ENCODE peak calls at places on chromosomes 2 and 18, in five cellular contexts. One of them, this sample, is unnamed.

GRCh38 chr2:36568533-36569246 is 29.3 kb downstream of the FEZ2 start:
- DNase-seq in MM.1S: no peak
- DNase-seq in PC-3: peak
- DNase-seq in thyroid gland: no peak
- DNase-seq in A673: peak
- DNase-seq in this sample: no peak

GRCh38 chr18:987325-988186 is 82.9 kb downstream of the ADCYAP1 start:
- DNase-seq in A673: no peak
- DNase-seq in thyroid gland: no peak
- DNase-seq in MM.1S: no peak
- DNase-seq in PC-3: peak
- DNase-seq in this sample: no peak

GRCh38 chr2:120566331-120567035 is 169.2 kb upstream of the GLI2 start:
- DNase-seq in MM.1S: no peak
- DNase-seq in PC-3: no peak
- DNase-seq in thyroid gland: peak
- DNase-seq in A673: no peak
- DNase-seq in this sample: no peak

GRCh38 chr2:216306868-216307267 is 65.4 kb downstream of the MARCHF4 start:
- DNase-seq in PC-3: no peak
- DNase-seq in A673: no peak
- DNase-seq in thyroid gland: peak
- DNase-seq in MM.1S: no peak
- DNase-seq in this sample: no peak

GRCh38 chr2:70664525-70664924 is 103.5 kb downstream of the ADD2 start:
- DNase-seq in PC-3: no peak
- DNase-seq in MM.1S: no peak
- DNase-seq in thyroid gland: no peak
- DNase-seq in A673: no peak
- DNase-seq in this sample: no peak

GRCh38 chr2:165795011-165795410 is 964 bp upstream of the GALNT3 start:
- DNase-seq in MM.1S: peak
- DNase-seq in PC-3: peak
- DNase-seq in A673: no peak
- DNase-seq in thyroid gland: no peak
- DNase-seq in this sample: no peak

GRCh38 chr2:99386011-99386410 is 48.8 kb downstream of the EIF5B start:
- DNase-seq in PC-3: peak
- DNase-seq in A673: no peak
- DNase-seq in thyroid gland: no peak
- DNase-seq in MM.1S: no peak
- DNase-seq in this sample: no peak

GRCh38 chr18:45506951-45507350 is 108.3 kb upstream of the SLC14A2 start:
- DNase-seq in A673: no peak
- DNase-seq in MM.1S: no peak
- DNase-seq in thyroid gland: no peak
- DNase-seq in PC-3: no peak
- DNase-seq in this sample: no peak

DNA sequence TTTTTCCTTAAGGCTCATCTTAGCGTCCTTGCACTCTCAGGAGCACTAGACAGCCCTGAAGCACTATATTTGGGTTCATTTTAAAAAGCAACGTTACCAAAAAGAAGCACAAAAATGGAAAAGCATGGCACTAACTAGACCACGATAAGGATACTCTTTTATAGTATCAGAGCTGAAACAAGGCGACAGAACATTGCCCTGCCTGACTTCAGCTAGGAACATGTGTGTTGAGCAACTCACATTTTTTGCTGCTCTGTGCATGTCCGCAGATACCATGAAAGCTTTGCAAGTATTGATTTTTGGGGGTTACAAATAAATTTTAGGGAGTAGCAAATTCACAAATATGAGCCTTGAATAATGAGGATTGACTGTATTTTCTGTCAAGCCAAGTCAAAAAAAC is 332.0 kb downstream of the PTPRM start:
- DNase-seq in thyroid gland: no peak
- DNase-seq in PC-3: no peak
- DNase-seq in MM.1S: no peak
- DNase-seq in A673: no peak
- DNase-seq in this sample: no peak
- TF ChIP-seq CTCF in thyroid gland: no peak
- TF ChIP-seq CTCF in PC-3: no peak
- TF ChIP-seq CTCF in MM.1S: no peak
- TF ChIP-seq CTCF in A673: no peak
- TF ChIP-seq CTCF in this sample: no peak

GRCh38 chr2:109439315-109439714 is 174.5 kb downstream of the SEPTIN10 start:
- DNase-seq in thyroid gland: no peak
- DNase-seq in PC-3: no peak
- DNase-seq in MM.1S: no peak
- DNase-seq in A673: no peak
- DNase-seq in this sample: no peak

GRCh38 chr2:109436635-109437225 is 177.0 kb downstream of the SEPTIN10 start:
- DNase-seq in PC-3: no peak
- DNase-seq in A673: no peak
- DNase-seq in thyroid gland: no peak
- DNase-seq in MM.1S: no peak
- DNase-seq in this sample: no peak

GRCh38 chr2:109437325-109438090 is 176.3 kb downstream of the SEPTIN10 start:
- DNase-seq in PC-3: no peak
- DNase-seq in thyroid gland: no peak
- DNase-seq in MM.1S: no peak
- DNase-seq in A673: no peak
- DNase-seq in this sample: peak

GRCh38 chr2:109438773-109439191 is 175.0 kb downstream of the SEPTIN10 start:
- DNase-seq in PC-3: peak
- DNase-seq in A673: no peak
- DNase-seq in MM.1S: no peak
- DNase-seq in thyroid gland: peak
- DNase-seq in this sample: no peak

GRCh38 chr2:109438146-109438545 is 175.6 kb downstream of the SEPTIN10 start:
- DNase-seq in PC-3: no peak
- DNase-seq in thyroid gland: no peak
- DNase-seq in MM.1S: no peak
- DNase-seq in A673: no peak
- DNase-seq in this sample: no peak
- H3K4me3 ChIP-seq in PC-3: no peak
- H3K4me3 ChIP-seq in thyroid gland: no peak
- H3K4me3 ChIP-seq in MM.1S: no peak
- H3K4me3 ChIP-seq in A673: no peak
- H3K4me3 ChIP-seq in this sample: no peak

DNA sequence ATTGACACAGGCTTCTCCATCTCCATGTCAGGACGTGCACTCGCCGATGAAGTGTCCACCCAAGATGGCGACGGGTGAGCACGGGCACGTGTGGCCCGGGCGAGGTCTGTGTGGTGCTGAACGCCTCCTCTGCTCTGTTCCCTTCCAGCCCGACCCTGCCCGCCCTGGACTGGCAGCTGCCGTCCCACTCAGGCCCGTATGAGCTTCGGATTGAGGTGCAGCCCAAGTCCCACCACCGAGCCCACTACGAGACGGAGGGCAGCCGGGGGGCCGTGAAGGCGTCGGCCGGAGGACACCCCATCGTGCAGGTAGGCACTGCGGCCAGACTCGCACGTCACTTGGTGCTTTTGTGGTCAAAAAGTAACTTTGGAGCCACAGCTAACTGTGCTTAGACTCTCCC is 37.7 kb downstream of the NFATC1 start:
- DNase-seq in A673: no peak
- DNase-seq in thyroid gland: no peak
- DNase-seq in PC-3: no peak
- DNase-seq in MM.1S: no peak
- DNase-seq in this sample: no peak
- TF ChIP-seq CTCF in A673: no peak
- TF ChIP-seq CTCF in thyroid gland: no peak
- TF ChIP-seq CTCF in PC-3: no peak
- TF ChIP-seq CTCF in MM.1S: no peak
- TF ChIP-seq CTCF in this sample: no peak

GRCh38 chr2:178413472-178414265 is 37.3 kb downstream of the PRKRA start:
- DNase-seq in PC-3: peak
- DNase-seq in thyroid gland: peak
- DNase-seq in A673: peak
- DNase-seq in MM.1S: peak
- DNase-seq in this sample: no peak
- H3K4me3 ChIP-seq in PC-3: peak
- H3K4me3 ChIP-seq in thyroid gland: peak
- H3K4me3 ChIP-seq in A673: peak
- H3K4me3 ChIP-seq in MM.1S: peak
- H3K4me3 ChIP-seq in this sample: no peak

DNA sequence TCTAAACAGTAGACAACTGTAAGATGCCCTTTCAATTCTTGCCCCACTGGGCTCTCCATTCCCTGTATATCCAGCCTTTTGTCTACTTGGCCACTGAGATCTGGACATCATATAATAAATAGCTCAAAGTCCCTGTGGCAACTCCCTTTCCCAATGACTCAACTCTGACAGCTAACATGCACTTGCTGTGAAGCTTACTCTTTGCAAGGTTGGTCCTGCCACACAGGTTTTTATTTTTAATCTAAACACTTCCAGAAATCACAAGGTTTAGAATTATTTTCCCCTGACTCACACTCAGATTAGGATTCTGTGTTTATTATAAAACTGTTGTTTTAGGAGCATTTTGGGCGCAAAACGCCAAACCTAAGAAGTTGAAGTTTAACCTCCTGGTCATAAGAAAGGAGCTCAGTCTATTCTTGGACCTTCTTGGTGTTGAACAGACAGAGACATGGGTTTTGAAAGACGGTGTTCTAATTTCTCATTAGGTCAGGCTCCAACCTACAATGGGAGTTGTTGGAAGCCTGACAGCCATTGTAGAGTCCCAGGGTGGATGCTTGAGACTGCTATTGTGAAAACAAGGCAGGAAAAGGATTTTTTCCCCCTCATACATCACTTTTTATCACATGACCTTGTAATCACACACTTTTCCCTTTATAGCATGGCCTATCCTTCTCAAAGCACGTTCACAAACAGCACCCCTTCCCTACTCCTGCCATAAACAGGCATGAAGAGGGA is 124.7 kb upstream of the SERPINE2 start:
- DNase-seq in A673: no peak
- DNase-seq in MM.1S: no peak
- DNase-seq in thyroid gland: no peak
- DNase-seq in PC-3: peak
- DNase-seq in this sample: no peak
- TF ChIP-seq CTCF in A673: no peak
- TF ChIP-seq CTCF in MM.1S: no peak
- TF ChIP-seq CTCF in thyroid gland: no peak
- TF ChIP-seq CTCF in PC-3: no peak
- TF ChIP-seq CTCF in this sample: no peak

DNA sequence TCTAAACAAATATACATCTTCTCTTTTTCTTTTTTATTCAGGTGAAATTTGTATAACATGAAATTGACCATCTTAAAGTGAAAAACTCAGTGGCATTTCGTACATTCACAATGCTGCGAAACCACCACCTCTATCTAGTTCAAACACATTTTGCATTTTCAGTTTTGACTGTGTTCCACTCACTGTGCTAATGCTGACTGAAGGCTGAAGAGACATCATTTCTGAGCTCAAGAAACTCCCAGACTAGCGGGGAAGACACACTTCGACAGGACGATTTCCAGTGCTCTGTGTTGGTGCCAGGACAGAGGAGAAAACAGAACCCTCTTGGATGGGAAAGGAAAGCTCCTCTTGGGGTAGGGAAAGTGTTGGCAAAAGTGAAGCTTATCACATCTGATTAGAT is 44.2 kb upstream of the CBLN2 start:
- DNase-seq in A673: no peak
- DNase-seq in PC-3: no peak
- DNase-seq in MM.1S: no peak
- DNase-seq in thyroid gland: no peak
- DNase-seq in this sample: no peak
- H3K4me3 ChIP-seq in A673: no peak
- H3K4me3 ChIP-seq in PC-3: no peak
- H3K4me3 ChIP-seq in MM.1S: no peak
- H3K4me3 ChIP-seq in thyroid gland: no peak
- H3K4me3 ChIP-seq in this sample: no peak

GRCh38 chr2:49686897-49687442 is 532.7 kb upstream of the FSHR start:
- DNase-seq in MM.1S: peak
- DNase-seq in A673: no peak
- DNase-seq in PC-3: no peak
- DNase-seq in thyroid gland: no peak
- DNase-seq in this sample: no peak

GRCh38 chr2:49686291-49686690 is 532.0 kb upstream of the FSHR start:
- DNase-seq in A673: no peak
- DNase-seq in thyroid gland: no peak
- DNase-seq in MM.1S: no peak
- DNase-seq in PC-3: no peak
- DNase-seq in this sample: no peak

DNA sequence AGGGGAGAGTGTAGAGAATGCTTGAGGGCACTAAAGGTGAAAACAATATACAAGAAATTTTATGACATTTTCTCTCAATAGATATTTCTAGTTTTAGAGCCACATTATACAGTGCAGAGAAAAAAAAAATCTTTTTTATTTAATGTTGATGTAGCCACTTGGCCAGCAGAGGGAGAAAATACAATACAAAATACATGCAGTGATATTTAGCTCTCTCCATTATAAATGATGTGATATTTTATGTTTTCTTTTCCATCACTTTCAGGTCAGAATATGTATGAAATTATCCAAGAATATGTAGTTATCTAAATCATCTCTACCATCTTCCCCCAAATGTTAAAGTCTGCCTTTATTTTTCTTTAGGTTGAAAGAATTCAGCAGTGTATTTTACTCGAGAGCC is 533.6 kb upstream of the FSHR start:
- DNase-seq in MM.1S: peak
- DNase-seq in PC-3: peak
- DNase-seq in A673: peak
- DNase-seq in thyroid gland: no peak
- DNase-seq in this sample: no peak
- TF ChIP-seq CTCF in MM.1S: peak
- TF ChIP-seq CTCF in PC-3: peak
- TF ChIP-seq CTCF in A673: peak
- TF ChIP-seq CTCF in thyroid gland: peak
- TF ChIP-seq CTCF in this sample: peak

This sample was measured in LNCaP clone FGC.